ENCODE peak calls at places on chromosomes 2 and 18, in four cellular contexts. N, H, P and Q are unnamed samples.

GRCh38 chr2:20618886-20619521 is 31.9 kb downstream of the HS1BP3 start:
- DNase-seq in N (no peak), H (no peak), P (no peak), Q (no peak)

GRCh38 chr2:51224790-51225189 is 192.9 kb upstream of the NRXN1 start:
- DNase-seq in N (no peak), H (no peak), P (no peak), Q (no peak)

GRCh38 chr2:138485019-138485418 is 16.6 kb upstream of the SPOPL start:
- DNase-seq in N (no peak), H (no peak), P (no peak), Q (no peak)

GRCh38 chr18:415627-416612 is 84.6 kb downstream of the COLEC12 start:
- DNase-seq in N (no peak), H (no peak), P (no peak), Q (no peak)

GRCh38 chr2:110788936-110789335 is 56.6 kb downstream of the ACOXL start:
- DNase-seq in N (no peak), H (no peak), P (no peak), Q (no peak)

GRCh38 chr2:212364586-212364985 is 174.0 kb downstream of the ERBB4 start:
- DNase-seq in N (no peak), H (no peak), P (no peak), Q (no peak)

GRCh38 chr2:12107849-12108420 is 361.5 kb downstream of the LPIN1 start:
- DNase-seq in N (no peak), H (no peak), P (no peak), Q (no peak)

GRCh38 chr2:146602383-146602782 is 1242.4 kb upstream of the ACVR2A start:
- DNase-seq in N (no peak), H (no peak), P (no peak), Q (no peak)

GRCh38 chr2:9782197-9782719 is 61.0 kb upstream of the TAF1B start:
- DNase-seq in N (peak), H (peak), P (no peak), Q (peak)

GRCh38 chr2:525021-525420 is 152.2 kb downstream of the TMEM18 start:
- DNase-seq in N (no peak), H (no peak), P (no peak), Q (no peak)

GRCh38 chr2:161163438-161163837 is 3.2 kb downstream of the TANK start:
- DNase-seq in N (no peak), H (no peak), P (no peak), Q (no peak)

GRCh38 chr18:12092398-12093229 is 1.0 kb upstream of the ANKRD62 start:
- DNase-seq in N (no peak), H (peak), P (no peak), Q (no peak)